ENCODE peak calls at places on chromosomes 12 and 14, in seven cellular contexts. A is mucosa of descending colon; T is neural progenitor cell; M is foreskin fibroblast; N is colonic mucosa; D is CD8-positive, alpha-beta T cell; F is fibroblast of lung. Q is an unnamed sample.

GRCh38 chr12:76890407-76891143 is 11.8 kb upstream of the CSRP2 start:
- DNase-seq in A (no peak), T (no peak), M (no peak), N (no peak), D (peak), F (no peak), Q (no peak)

GRCh38 chr14:50319293-50319692 is 7.2 kb downstream of the DMAC2L start:
- DNase-seq in A (no peak), T (no peak), M (peak), N (no peak), D (no peak), F (peak), Q (no peak)

GRCh38 chr12:91072931-91073330 is 15.1 kb upstream of the KERA start:
- DNase-seq in A (no peak), T (no peak), M (no peak), N (no peak), D (no peak), F (no peak), Q (no peak)

GRCh38 chr12:121300083-121300819 is 3.7 kb upstream of the CAMKK2 start:
- DNase-seq in A (no peak), T (no peak), M (no peak), N (no peak), D (no peak), F (no peak), Q (no peak)

GRCh38 chr14:90784621-90785270 is 31.5 kb downstream of the TTC7B start:
- DNase-seq in A (no peak), T (no peak), M (no peak), N (no peak), D (no peak), F (no peak), Q (no peak)

GRCh38 chr14:93017341-93017797 is 94.4 kb downstream of the CHGA start:
- DNase-seq in A (no peak), T (no peak), M (no peak), N (no peak), D (no peak), F (no peak), Q (no peak)

GRCh38 chr12:114681149-114681849 is 2.7 kb downstream of the TBX3 start:
- DNase-seq in A (peak), T (no peak), M (peak), N (no peak), D (no peak), F (peak), Q (no peak)

GRCh38 chr12:119249441-119249840 is 70.7 kb downstream of the HSPB8 start:
- DNase-seq in A (no peak), T (no peak), M (no peak), N (no peak), D (no peak), F (no peak), Q (no peak)

GRCh38 chr12:53791735-53792326 is 40.1 kb upstream of the CISTR start:
- DNase-seq in A (no peak), T (peak), M (peak), N (no peak), D (peak), F (no peak), Q (no peak)

GRCh38 chr12:125050868-125051267 is 14.4 kb upstream of the AACS start:
- DNase-seq in A (no peak), T (no peak), M (no peak), N (no peak), D (no peak), F (no peak), Q (no peak)

GRCh38 chr12:56933826-56934625 is at the start of gene SDR9C7:
- DNase-seq in A (no peak), T (no peak), M (no peak), N (no peak), D (no peak), F (no peak), Q (no peak)

DNA sequence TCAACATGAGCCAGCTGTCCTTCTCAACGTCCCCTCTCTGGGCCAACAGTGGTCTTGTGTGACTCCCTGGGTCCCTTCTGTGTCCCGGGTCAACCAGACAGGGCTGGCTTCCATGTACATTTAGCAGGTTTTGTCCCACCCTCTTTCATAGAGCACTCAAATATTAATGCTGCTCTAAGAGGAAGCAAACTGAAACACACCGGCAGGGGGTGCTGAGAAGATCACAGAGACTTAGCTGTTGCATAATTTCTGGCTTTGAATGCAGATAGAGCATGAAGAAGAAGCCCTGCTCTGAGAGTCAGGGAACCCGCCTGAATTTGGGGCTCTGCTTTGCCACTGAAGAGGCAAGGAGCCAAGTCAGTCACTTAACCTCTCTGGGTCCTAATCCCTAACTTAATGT is 138.7 kb downstream of the ESRRB start:
- DNase-seq in A (no peak), T (no peak), M (no peak), N (no peak), D (no peak), F (peak), Q (no peak)
- TF ChIP-seq CTCF in A (no peak), T (no peak), M (no peak), N (no peak), D (no peak), F (peak), Q (peak)

DNA sequence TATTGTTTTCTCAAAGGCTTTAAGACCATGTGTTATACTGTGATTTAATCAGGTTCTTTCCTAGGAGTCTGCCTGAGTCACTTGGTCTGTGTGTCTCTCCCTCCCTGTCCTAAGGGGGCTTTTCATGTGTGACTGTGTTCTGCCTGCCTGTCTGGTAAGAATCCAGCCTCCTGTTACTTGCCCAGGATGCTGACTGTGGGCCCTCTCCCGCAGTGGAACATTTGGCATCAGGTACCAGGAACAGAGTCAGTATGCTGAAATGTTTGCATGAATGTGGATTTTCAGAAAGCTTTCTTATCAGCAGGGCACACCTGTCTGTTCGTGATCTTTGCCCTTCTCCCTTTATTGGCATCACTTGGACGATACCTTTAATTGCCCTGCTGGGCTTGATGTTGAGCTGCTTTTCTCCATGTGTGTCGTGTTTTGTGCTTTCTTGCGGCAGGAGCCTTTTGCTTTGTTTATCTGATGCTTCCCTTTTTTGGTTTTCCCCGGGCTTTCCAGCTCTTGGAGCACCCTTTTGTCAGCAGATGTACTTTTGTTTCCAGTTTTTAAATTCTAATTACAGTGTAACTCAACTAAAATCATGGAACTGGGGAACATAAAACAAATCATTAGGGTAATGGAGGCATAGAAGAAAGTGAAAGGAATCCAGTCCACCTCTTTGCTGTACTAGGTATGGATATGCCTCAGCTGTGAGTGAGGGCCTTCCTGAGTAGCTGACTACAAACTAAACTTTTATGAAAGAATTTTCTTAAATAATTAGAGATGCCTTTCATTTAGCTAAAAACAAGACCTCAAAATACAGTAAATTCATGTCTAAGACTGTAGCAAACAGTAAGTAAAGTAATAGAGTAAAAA is 72.5 kb downstream of the TRAF3 start:
- DNase-seq in A (peak), T (no peak), M (peak), N (peak), D (no peak), F (peak), Q (no peak)
- H3K4me3 ChIP-seq in A (no peak), T (no peak), M (peak), N (peak), D (no peak), F (peak), Q (no peak)

DNA sequence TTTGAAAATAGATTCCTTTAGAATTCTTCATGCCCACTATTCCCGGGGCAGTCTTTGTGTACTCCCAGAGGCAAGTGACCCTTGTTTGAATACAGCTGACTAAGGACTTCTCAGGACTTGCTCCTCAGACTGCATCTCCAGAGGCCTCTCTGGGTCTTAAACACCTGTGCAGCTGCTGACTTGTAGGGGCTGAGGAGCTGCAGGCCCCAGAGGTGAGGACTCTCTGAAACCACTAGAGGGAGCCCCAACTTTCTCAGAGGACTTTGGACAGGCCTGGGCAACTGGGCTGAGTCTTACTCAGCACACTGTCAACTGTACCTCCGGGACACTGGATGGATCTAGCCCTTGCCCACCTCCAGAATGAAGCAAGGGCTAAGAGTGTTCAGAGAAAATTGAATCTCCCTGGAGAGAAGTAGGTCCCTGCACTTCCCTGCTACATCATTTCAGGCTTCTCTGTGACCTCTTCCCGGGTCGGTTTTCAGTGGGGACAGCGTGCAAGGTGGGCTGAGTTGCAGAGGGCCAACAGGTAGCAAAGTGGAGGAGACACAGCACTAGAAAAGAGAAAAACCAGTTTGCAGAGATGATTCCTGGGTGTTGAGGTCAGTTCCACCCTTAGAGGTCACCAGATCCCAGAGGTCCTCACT is 164.6 kb downstream of the TMEM117 start:
- DNase-seq in A (peak), T (peak), M (peak), N (peak), D (peak), F (peak), Q (peak)
- TF ChIP-seq CTCF in A (peak), T (peak), M (peak), N (peak), D (peak), F (peak), Q (peak)

GRCh38 chr12:127145929-127146789 is 1120.8 kb upstream of the TMEM132C start:
- DNase-seq in A (peak), T (no peak), M (peak), N (peak), D (peak), F (peak), Q (peak)
- H3K4me3 ChIP-seq in A (peak), T (no peak), M (peak), N (peak), D (peak), F (peak), Q (peak)

GRCh38 chr14:97705107-97705506 is 907.9 kb downstream of the VRK1 start:
- DNase-seq in A (no peak), T (no peak), M (no peak), N (no peak), D (no peak), F (no peak), Q (no peak)
- TF ChIP-seq CTCF in A (no peak), T (no peak), M (no peak), N (no peak), D (no peak), F (no peak), Q (no peak)

DNA sequence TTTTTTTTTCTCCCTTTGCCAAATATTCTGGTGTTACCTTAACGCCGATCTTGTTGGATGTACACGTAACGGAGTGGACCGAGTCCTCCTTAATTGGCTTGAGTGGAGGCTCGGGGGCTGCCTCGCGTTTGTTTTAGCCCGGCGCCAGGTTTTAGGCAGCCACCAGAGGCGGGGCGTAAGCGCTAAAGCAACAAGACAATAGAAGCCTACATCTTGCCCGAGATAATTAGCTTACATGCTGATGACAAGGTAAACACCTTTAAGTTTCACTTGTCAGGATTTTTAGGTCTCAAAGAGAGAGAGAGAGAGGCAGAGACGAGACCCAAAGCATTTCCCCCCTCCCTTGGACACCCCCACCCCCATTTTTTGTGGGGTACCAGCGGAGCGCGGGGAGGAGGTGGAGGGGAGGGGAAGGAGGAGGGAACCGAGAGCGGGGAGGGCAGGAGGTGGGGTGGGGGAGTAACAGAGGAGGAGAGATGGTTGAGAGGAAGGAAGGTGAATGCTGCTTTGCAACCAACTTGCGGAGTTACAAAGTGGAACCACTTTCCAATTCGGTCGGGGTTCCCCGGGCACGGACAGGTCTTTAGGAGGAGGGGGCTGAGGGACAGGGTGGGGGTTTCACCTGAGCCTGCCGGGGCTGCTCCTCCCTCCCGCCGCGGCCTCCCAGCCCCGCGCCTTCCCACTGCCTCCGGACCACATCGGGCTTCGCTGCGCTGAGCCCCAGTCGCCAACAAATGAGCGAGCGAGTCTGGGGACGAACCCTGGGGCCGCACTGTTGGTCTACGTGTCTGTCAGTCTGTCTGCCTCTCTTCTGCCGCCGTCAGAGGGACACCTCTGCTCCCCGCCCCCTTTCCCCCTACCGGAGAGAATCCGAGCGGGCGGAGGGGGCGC is at the start of gene NKX2-1:
- DNase-seq in A (peak), T (peak), M (no peak), N (no peak), D (no peak), F (no peak), Q (no peak)
- H3K4me3 ChIP-seq in A (no peak), T (peak), M (no peak), N (peak), D (no peak), F (no peak), Q (no peak)

GRCh38 chr12:3882896-3883564 is 9.8 kb upstream of the PARP11 start:
- DNase-seq in A (no peak), T (no peak), M (peak), N (no peak), D (no peak), F (peak), Q (no peak)
- TF ChIP-seq CTCF in A (no peak), T (peak), M (peak), N (no peak), D (no peak), F (no peak), Q (peak)

GRCh38 chr12:62803756-62804155 is 131.2 kb downstream of the PPM1H start:
- DNase-seq in A (no peak), T (no peak), M (no peak), N (no peak), D (no peak), F (no peak), Q (no peak)
- H3K4me3 ChIP-seq in A (no peak), T (no peak), M (no peak), N (no peak), D (no peak), F (no peak), Q (no peak)

GRCh38 chr12:132923356-132923909 is 32.7 kb downstream of the ZNF605 start:
- DNase-seq in A (no peak), T (no peak), M (no peak), N (no peak), D (no peak), F (no peak), Q (no peak)

GRCh38 chr12:132922676-132923075 is 33.4 kb downstream of the ZNF605 start:
- DNase-seq in A (no peak), T (no peak), M (no peak), N (no peak), D (no peak), F (no peak), Q (no peak)

GRCh38 chr12:132918680-132919079 is 31.3 kb upstream of the CHFR start:
- DNase-seq in A (no peak), T (no peak), M (no peak), N (no peak), D (no peak), F (no peak), Q (no peak)

GRCh38 chr12:132924356-132924755 is 31.8 kb downstream of the ZNF605 start:
- DNase-seq in A (no peak), T (no peak), M (no peak), N (no peak), D (no peak), F (no peak), Q (no peak)

DNA sequence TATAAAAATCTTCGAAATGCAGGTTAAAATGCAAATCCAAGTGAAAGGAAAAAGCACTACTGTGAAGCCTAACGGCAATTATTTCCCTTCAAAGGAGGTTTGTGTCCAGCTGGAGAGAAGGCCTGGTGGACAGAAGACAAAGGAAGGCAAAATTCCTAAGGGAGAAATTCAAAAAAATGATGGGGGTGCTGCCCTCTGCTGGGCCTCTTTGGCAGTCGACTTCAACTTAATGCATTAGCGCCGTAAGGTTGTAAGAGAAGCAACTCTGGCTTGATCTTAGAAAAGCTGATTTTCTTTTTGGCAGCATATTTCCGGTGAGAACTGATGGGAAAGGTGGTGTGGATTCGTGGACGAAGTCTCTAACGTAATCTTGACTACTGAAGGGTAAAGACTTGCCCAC is 34.3 kb upstream of the CHFR start:
- DNase-seq in A (no peak), T (no peak), M (no peak), N (no peak), D (no peak), F (no peak), Q (no peak)
- TF ChIP-seq CTCF in A (no peak), T (peak), M (no peak), N (no peak), D (no peak), F (no peak), Q (peak)